ENCODE peak calls at places on chromosomes 3 and 15, in nine cellular contexts. C, T, Y, P, X, V, L, B and O are unnamed samples.

GRCh38 chr3:142645236-142645793 is 49.1 kb downstream of the PLS1 start:
- DNase-seq in C (no peak), L (no peak), Y (peak), P (peak), V (peak), B (peak), T (no peak), X (no peak), O (no peak)

GRCh38 chr3:195718477-195718984 is 2.2 kb upstream of the MUC20 start:
- DNase-seq in L (no peak), V (no peak), P (no peak), C (no peak), Y (no peak), B (no peak), X (no peak), T (no peak), O (no peak)

GRCh38 chr15:90087454-90088154 is 14.7 kb downstream of the IDH2 start:
- DNase-seq in X (no peak), P (no peak), V (peak), Y (peak), B (peak), C (no peak), L (peak), T (no peak), O (peak)

GRCh38 chr3:123297627-123297899 is 95.8 kb downstream of the SEC22A start:
- DNase-seq in X (no peak), C (peak), B (no peak), T (no peak), V (no peak), P (no peak), L (no peak), Y (no peak), O (no peak)

GRCh38 chr15:58585668-58586461 is 154.1 kb downstream of the LIPC start:
- DNase-seq in Y (no peak), P (no peak), X (no peak), L (no peak), T (no peak), B (no peak), C (no peak), V (no peak), O (no peak)

GRCh38 chr3:191269289-191270085 is 59.7 kb upstream of the CCDC50 start:
- DNase-seq in C (no peak), B (no peak), X (no peak), V (no peak), P (no peak), Y (peak), T (no peak), L (no peak), O (no peak)

GRCh38 chr3:165463546-165463945 is 267.4 kb upstream of the SLITRK3 start:
- DNase-seq in X (no peak), L (no peak), T (no peak), P (no peak), B (no peak), C (no peak), V (no peak), Y (peak), O (no peak)

GRCh38 chr3:161305095-161305991 is 66.0 kb downstream of the SPTSSB start:
- DNase-seq in Y (peak), B (peak), T (no peak), V (peak), X (no peak), P (peak), C (no peak), L (no peak), O (peak)

GRCh38 chr3:32181801-32182200 is 56.7 kb upstream of the CMTM8 start:
- DNase-seq in T (no peak), X (no peak), L (no peak), P (no peak), V (no peak), B (no peak), C (no peak), Y (no peak), O (no peak)

DNA sequence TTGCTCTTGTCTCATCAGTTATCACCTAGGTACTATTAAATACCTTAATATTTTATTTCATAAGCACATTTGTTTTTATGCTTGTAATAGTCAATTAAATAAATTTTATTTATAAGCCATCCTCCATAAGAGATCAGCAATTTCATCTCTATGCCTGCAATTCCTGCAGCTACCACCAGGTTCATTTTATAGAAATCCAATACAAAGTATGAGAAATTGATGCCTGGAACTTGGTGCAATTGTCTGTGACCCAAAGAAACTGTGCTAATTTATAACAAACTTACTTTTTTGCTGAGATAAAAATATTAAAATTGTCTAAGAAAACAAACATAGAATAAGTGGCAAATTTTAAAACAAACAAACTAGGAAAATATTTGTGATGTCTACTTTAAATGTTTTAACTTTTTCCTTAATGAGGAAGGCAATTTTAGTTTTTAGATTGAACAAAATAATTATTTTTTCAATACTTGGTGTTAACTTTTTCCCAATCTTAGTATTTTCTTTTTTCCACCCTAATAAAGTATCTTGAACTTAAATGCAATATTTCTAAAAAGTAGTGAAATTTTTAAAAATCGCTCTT is 1026.6 kb downstream of the ROBO1 start:
- DNase-seq in P (no peak), L (no peak), V (no peak), X (no peak), C (no peak), Y (no peak), T (no peak), B (no peak), O (no peak)
- TF ChIP-seq CTCF in P (peak), L (no peak), V (peak), X (peak), C (no peak), Y (peak), T (peak), B (peak), O (peak)

GRCh38 chr15:51269496-51269895 is 68.9 kb downstream of the CYP19A1 start:
- DNase-seq in Y (no peak), C (no peak), P (no peak), L (no peak), T (no peak), X (no peak), V (no peak), B (no peak), O (no peak)

GRCh38 chr15:51266548-51266947 is 71.8 kb downstream of the CYP19A1 start:
- DNase-seq in C (no peak), Y (no peak), T (no peak), V (no peak), L (no peak), B (no peak), P (peak), X (no peak), O (peak)

GRCh38 chr15:51265037-51265555 is 73.3 kb downstream of the CYP19A1 start:
- DNase-seq in V (no peak), P (no peak), C (no peak), L (no peak), Y (no peak), T (no peak), B (no peak), X (no peak), O (peak)

GRCh38 chr15:51267047-51267713 is 71.2 kb downstream of the CYP19A1 start:
- DNase-seq in X (no peak), C (no peak), B (no peak), T (no peak), L (no peak), V (no peak), P (peak), Y (no peak), O (no peak)

GRCh38 chr15:51267714-51268105 is 70.7 kb downstream of the CYP19A1 start:
- DNase-seq in B (no peak), X (no peak), Y (no peak), L (no peak), C (no peak), T (no peak), P (peak), V (no peak), O (peak)
- H3K4me3 ChIP-seq in B (no peak), X (peak), Y (peak), L (peak), C (peak), T (peak), P (peak), V (peak), O (peak)

DNA sequence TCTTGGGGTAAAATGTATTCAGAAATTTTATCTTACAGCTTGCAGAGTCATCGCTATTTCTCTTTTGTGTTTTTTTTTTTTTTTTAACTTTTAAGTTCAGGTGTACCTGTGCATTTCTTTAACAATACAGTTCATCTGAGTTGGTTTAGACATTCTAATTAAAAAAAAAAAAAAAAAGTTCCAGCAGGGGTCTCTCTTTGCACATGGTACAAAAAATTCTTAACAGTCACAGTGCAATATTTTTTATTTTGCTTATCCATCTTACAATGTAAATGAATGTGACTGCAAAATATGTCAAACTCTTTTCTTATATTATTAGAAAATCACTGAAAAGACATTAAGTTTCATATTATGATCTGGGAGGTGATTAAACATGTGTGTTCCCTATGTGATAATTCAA is 47.5 kb upstream of the SLC9A9 start:
- DNase-seq in L (no peak), T (no peak), Y (peak), P (peak), X (no peak), C (no peak), B (peak), V (peak), O (peak)
- TF ChIP-seq CTCF in L (peak), T (no peak), Y (no peak), P (peak), X (peak), C (no peak), B (no peak), V (peak), O (peak)

DNA sequence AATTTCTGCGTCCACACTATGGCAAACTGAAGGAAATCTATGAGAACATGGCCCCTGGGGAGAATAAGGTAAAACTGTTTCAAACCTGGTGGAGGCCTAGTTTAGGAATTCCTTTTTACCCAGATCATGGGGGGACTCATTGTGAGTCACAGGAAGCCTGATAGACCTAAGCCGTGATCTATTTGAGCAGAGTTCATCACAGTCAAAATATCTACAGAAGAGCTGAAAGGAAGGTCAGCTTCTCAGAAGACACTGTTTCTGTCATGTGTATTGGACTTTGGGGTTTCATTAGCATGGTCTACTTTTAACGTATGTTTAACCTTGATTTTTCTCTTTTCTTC is 1.3 kb downstream of the PSMD2 start:
- DNase-seq in L (no peak), Y (no peak), V (peak), C (no peak), P (peak), X (no peak), B (peak), T (no peak), O (peak)
- H3K4me3 ChIP-seq in L (peak), Y (peak), V (peak), C (peak), P (peak), X (peak), B (no peak), T (no peak), O (peak)

GRCh38 chr3:198076722-198077308 is 116.8 kb downstream of the LMLN start:
- DNase-seq in T (no peak), L (no peak), P (no peak), Y (no peak), V (no peak), X (no peak), B (no peak), C (no peak), O (no peak)

GRCh38 chr3:198079771-198080520 is 119.9 kb downstream of the LMLN start:
- DNase-seq in P (peak), C (no peak), Y (peak), B (no peak), V (peak), T (peak), L (no peak), X (no peak), O (peak)

GRCh38 chr3:198081421-198081844 is 121.4 kb downstream of the LMLN start:
- DNase-seq in C (peak), B (no peak), X (no peak), Y (no peak), P (no peak), V (no peak), L (no peak), T (no peak), O (no peak)

DNA sequence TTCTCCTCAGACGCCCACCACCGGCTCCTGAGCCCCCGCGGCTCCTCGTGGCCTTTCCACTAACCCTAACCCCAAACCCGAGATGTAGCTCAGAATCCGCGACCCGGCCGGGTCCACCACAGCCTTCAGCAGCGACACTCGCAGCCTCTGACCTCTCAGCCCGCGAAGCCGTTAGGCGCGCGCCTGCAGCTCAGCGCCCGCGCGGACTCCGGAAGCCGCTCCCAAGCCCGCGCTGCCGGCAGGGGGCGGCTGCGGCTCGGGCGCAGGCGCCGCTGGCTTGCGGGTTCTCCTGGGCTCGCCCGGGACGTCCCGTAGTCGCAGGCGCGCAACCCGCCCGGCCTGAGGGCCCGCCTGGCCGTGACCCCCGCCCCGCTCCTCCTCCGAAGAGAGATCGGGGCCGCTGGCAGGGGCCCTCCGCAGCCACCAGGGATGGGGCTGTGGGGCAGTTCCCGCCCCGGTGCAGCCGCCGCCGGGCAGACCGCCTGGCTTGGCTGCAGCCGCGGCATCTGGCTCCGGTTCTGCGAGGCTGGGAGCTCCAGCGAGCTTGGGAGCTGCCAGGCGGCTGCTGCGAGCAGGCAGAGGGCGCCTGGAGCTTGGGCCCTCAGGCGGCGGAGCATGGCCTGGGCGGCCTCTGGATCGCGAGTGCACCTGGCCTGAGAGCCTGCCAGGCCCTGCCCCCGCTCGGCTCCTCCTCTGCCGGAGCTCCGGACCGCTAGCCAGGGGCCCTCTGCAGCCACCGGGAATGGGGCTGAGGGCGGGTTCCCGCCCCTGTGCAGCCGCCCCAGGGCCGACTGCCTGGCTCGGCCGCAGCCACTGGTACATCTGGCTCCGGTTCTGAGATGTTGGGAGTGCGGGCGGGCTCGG is 120.7 kb downstream of the LMLN start:
- DNase-seq in P (peak), T (peak), B (peak), Y (peak), X (no peak), V (peak), C (peak), L (peak), O (peak)
- TF ChIP-seq CTCF in P (peak), T (peak), B (peak), Y (peak), X (peak), V (peak), C (peak), L (peak), O (peak)

DNA sequence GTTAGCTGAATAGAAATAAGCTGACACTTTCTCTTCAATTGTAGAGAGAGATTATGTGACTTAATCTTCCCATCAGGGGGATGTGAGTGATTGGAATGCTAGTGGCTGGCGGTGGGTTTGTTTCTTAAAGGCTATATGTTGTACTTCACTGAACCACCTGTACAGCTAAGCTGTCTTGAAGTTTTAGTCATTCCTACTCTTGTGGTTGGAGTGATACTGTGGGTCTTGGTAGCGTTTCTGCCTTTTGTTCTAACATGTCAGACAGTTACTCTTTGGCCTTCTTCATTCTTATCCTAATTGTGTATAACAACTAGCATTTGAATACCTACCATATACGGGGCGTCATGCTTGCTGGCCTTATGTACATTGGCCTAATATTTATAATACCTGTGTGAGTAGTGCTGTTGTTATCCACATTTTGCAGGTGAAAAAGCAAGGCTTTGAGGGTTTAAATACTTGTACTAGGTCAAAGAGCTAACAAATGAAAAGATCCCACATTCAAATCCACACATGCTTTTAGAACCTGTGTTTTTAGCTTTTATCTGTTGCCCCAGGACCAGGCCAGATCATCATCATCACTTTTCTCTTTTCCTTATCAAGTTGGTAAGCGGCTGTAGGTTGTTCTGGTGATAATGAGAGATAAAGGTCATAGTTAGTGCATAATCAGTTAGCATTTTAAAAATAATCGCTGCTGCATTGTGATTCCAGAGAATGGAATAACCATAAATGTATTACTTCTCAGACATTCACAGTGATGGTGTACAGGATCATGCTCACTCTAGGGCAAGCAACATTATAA is 50.2 kb downstream of the AKAP13 start:
- DNase-seq in T (no peak), B (no peak), X (no peak), P (no peak), C (no peak), L (no peak), Y (no peak), V (no peak), O (no peak)
- H3K4me3 ChIP-seq in T (no peak), B (no peak), X (no peak), P (no peak), C (no peak), L (no peak), Y (no peak), V (no peak), O (no peak)

DNA sequence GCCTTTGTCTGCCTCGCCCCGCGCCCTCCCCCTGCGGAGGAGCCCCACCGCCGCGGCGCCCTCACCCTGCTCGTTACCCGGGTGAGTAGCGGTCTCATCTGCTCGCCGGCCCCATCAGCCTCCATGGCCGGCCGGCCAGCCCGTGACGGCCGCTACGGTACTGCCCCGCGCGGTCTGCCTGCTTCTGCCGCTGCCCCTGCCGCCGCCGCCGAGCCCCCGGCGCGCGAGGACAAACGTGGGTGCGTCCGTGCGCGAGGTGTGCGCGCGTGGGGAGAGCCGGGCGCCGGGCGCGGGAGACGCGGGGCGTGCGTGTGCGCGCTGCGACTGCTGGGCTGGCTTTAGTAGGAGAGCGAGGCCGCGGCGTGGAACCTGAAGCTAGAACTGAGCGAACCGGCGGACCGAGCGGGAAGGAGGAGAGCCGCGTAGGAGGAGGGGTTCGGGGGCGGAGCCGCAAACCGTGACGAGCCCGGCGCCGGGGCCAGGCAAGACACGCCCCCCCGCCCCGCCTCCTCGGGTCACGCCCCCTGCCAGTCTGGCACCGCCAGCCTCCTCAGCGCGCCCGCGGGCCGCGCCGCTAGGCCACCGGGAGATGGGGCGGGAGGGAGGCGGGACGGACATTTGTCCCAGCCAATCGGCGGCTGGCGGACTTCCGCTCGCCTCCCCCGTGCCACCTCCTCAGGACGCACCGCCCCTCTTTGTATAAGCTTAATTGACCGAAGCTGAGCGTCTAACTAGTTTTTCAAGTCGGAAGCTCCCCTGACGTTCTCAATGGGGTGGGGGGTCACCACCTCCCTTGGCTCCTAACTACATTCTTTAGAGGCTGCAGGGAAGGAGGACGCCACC is at the start of gene SLC4A7:
- DNase-seq in L (peak), X (peak), Y (peak), V (peak), B (peak), P (peak), C (peak), T (peak), O (peak)
- TF ChIP-seq CTCF in L (no peak), X (no peak), Y (no peak), V (no peak), B (no peak), P (no peak), C (peak), T (no peak), O (no peak)

GRCh38 chr15:64282701-64283100 is 73.3 kb downstream of the CSNK1G1 start:
- DNase-seq in Y (no peak), T (no peak), L (no peak), V (peak), P (no peak), C (no peak), X (no peak), B (no peak), O (no peak)

GRCh38 chr15:64286473-64286872 is 69.5 kb downstream of the CSNK1G1 start:
- DNase-seq in B (no peak), C (no peak), Y (no peak), V (no peak), L (no peak), T (no peak), X (no peak), P (no peak), O (no peak)

GRCh38 chr15:64285871-64286270 is 70.1 kb downstream of the CSNK1G1 start:
- DNase-seq in T (no peak), X (no peak), P (no peak), C (no peak), L (no peak), V (no peak), Y (no peak), B (no peak), O (no peak)

GRCh38 chr15:64285150-64285549 is 70.8 kb downstream of the CSNK1G1 start:
- DNase-seq in B (no peak), Y (no peak), V (no peak), L (no peak), P (no peak), C (no peak), T (no peak), X (no peak), O (no peak)

DNA sequence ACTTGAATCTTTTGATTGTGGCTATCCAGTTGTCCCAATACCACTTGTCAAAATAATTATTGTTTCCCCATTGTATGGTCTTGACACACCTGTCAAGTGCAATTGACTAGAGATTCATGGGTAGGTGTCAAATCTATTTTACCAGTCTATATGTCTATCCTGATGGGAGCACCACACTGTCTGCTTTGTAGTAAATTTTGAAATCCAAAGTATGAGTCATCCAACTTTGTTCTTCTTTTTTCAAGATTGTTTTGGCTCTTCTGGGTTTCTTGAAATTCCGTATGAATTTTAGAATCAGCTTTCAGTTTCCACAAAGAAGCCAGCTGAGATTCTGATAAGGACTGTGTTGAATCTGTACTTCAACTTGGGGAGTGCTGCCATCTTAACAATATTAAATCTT is 71.9 kb downstream of the CSNK1G1 start:
- DNase-seq in L (no peak), C (no peak), P (peak), Y (peak), B (no peak), X (peak), V (peak), T (no peak), O (peak)
- H3K4me3 ChIP-seq in L (no peak), C (no peak), P (no peak), Y (no peak), B (no peak), X (no peak), V (no peak), T (no peak), O (no peak)